ENCODE peak calls at places on chromosomes 7 and 10, in ten cellular contexts. O is NCI-H510A; D is cerebellar nuclear complex; X is iris pigment epithelial cell; M is stimulated activated CD8-positive, alpha-beta memory T cell treated with anti-CD3 and anti-CD28 coated beads, Interleukin-15, amount 100 ng/mL, for 1 hour; Z is fibroblast of lung; Y is CD4-positive, CD25-positive, alpha-beta regulatory T cell; K is body of pancreas; T is skeletal muscle cell; B is GM23338. S is an unnamed sample.

GRCh38 chr7:34904987-34905386 is 132.3 kb downstream of the DPY19L1 start:
- DNase-seq in B (no peak), K (no peak), D (no peak), T (no peak), M (no peak), Z (no peak), Y (no peak), X (no peak), O (no peak), S (no peak)

GRCh38 chr10:76002262-76002854 is 570.9 kb downstream of the LRMDA start:
- DNase-seq in X (no peak), T (no peak), D (no peak), Z (no peak), K (no peak), B (no peak), O (no peak), Y (no peak), M (no peak), S (no peak)

GRCh38 chr10:78367012-78367411 is 333.3 kb downstream of the RPS24 start:
- DNase-seq in D (no peak), T (no peak), Y (no peak), K (no peak), M (no peak), X (no peak), O (no peak), B (no peak), Z (peak; percentile 24), S (no peak)

GRCh38 chr7:50664937-50665336 is 99.7 kb upstream of the DDC start:
- DNase-seq in B (no peak), K (no peak), T (no peak), O (no peak), D (no peak), Y (no peak), M (no peak), Z (no peak), X (no peak), S (no peak)

GRCh38 chr10:101829561-101830315 is 11.5 kb upstream of the OGA start:
- DNase-seq in M (peak; percentile 37), Z (no peak), D (no peak), X (peak; percentile 44), B (peak; percentile 90), T (no peak), Y (peak; percentile 79), K (peak; percentile 53), O (no peak), S (no peak)

GRCh38 chr10:19654576-19654975 is 161.7 kb upstream of the PLXDC2 start:
- DNase-seq in Z (peak; percentile 58), X (peak; percentile 89), T (peak; percentile 31), K (no peak), O (no peak), B (no peak), M (no peak), Y (no peak), D (no peak), S (no peak)

GRCh38 chr10:60853107-60853506 is 74.8 kb downstream of the CDK1 start:
- DNase-seq in Y (no peak), K (no peak), B (no peak), T (no peak), X (no peak), O (no peak), Z (no peak), M (no peak), D (no peak), S (no peak)

GRCh38 chr10:47104786-47105385 is 193.7 kb downstream of the PTPN20 start:
- DNase-seq in K (no peak), O (no peak), Z (no peak), B (no peak), D (no peak), Y (no peak), T (no peak), M (no peak), X (no peak), S (no peak)

GRCh38 chr10:59724098-59724938 is 14.7 kb upstream of the SLC16A9 start:
- DNase-seq in B (no peak), M (no peak), Z (no peak), O (no peak), D (no peak), T (no peak), Y (no peak), K (no peak), X (no peak), S (no peak)

S was measured in GM04504.